ENCODE peak calls at places on chromosomes 12 and 14, in six cellular contexts. L, M, P, X, S and E are unnamed samples.
A peak's percentile ranks its signal among the peaks of the same experiment; 100 is the strongest.

GRCh38 chr12:13130981-13131380 is 27.5 kb upstream of the GSG1 start:
- DNase-seq in L (no peak), M (no peak), P (no peak), X (no peak), S (no peak), E (no peak)

GRCh38 chr12:91460457-91460856 is 277.8 kb upstream of the DCN start:
- DNase-seq in L (no peak), M (no peak), P (no peak), X (no peak), S (no peak), E (no peak)

GRCh38 chr12:49560695-49561094 is 7.2 kb downstream of the MCRS1 start:
- DNase-seq in L (no peak), M (no peak), P (no peak), X (no peak), S (no peak), E (no peak)

GRCh38 chr14:44732144-44732543 is 225.1 kb upstream of the FSCB start:
- DNase-seq in L (no peak), M (no peak), P (no peak), X (no peak), S (no peak), E (no peak)

GRCh38 chr12:78118036-78118435 is 287.3 kb downstream of the NAV3 start:
- DNase-seq in L (no peak), M (no peak), P (no peak), X (no peak), S (no peak), E (no peak)

GRCh38 chr12:82174936-82175335 is 183.3 kb downstream of the CCDC59 start:
- DNase-seq in L (no peak), M (no peak), P (no peak), X (peak; percentile 21), S (no peak), E (no peak)

GRCh38 chr12:106573239-106573638 is 9.6 kb upstream of the RFX4 start:
- DNase-seq in L (no peak), M (no peak), P (no peak), X (no peak), S (no peak), E (no peak)

GRCh38 chr14:80215756-80216581 is 4.7 kb upstream of the DIO2 start:
- DNase-seq in L (peak; percentile 60), M (no peak), P (no peak), X (no peak), S (peak; percentile 11), E (no peak)

GRCh38 chr12:6328945-6329692 is 12.8 kb downstream of the TNFRSF1A start:
- DNase-seq in L (no peak), M (no peak), P (no peak), X (no peak), S (no peak), E (no peak)

GRCh38 chr14:64915797-64916196 is 1.5 kb downstream of the CHURC1 start:
- DNase-seq in L (no peak), M (no peak), P (no peak), X (no peak), S (no peak), E (no peak)

GRCh38 chr14:66043921-66044320 is 442.2 kb upstream of the CCDC196 start:
- DNase-seq in L (no peak), M (no peak), P (peak; percentile 12), X (no peak), S (no peak), E (no peak)

GRCh38 chr12:113322353-113322752 is 12.6 kb downstream of the SLC8B1 start:
- DNase-seq in L (no peak), M (no peak), P (no peak), X (no peak), S (no peak), E (no peak)

GRCh38 chr12:69464433-69464832 is 5.8 kb upstream of the FRS2 start:
- DNase-seq in L (no peak), M (no peak), P (no peak), X (no peak), S (no peak), E (no peak)

GRCh38 chr12:6295187-6295811 is 15.2 kb upstream of the PLEKHG6 start:
- DNase-seq in L (no peak), M (peak; percentile 82), P (peak; percentile 90), X (peak; percentile 63), S (peak; percentile 83), E (peak; percentile 70)

GRCh38 chr14:100955201-100955600 is 51.7 kb upstream of the RTL1 start:
- DNase-seq in L (no peak), M (no peak), P (peak; percentile 50), X (no peak), S (no peak), E (no peak)

GRCh38 chr12:26845057-26845666 is 12.2 kb upstream of the ITPR2 start:
- DNase-seq in L (peak; percentile 60), M (peak; percentile 65), P (peak; percentile 65), X (peak; percentile 78), S (peak; percentile 61), E (peak; percentile 64)

DNA sequence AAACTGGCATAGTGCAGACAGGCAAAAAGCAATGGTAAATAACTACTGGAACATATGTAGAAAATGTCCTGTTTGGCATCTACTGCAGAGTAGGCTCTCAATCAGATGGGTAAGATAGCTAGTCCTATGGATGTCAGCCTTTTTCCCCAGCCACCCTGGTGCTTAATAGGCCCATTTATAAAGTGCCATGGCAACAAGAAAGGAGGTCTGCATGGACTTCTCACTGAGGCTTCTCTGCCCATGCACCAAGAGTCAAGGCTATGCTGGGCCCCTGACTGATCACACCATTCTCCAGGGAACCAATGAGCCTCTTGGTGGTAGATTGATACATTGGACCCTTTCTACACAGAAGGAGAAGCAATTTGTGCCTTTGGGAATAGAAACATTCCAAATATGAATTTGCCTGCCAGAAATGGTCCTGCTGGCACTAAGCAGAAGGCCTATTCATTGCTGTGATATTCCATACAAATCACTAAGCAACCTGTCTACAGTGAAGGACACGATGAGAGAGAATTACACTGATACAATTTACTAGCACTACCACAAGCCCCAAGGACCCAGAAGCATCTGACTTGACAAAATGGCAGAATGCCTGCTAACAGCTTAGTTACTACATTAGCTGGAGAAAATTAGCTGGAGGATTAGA is 43.8 kb downstream of the RESF1 start:
- DNase-seq in L (no peak), M (no peak), P (no peak), X (no peak), S (no peak), E (no peak)
- TF ChIP-seq CTCF in L (no peak), M (no peak), P (no peak), X (no peak), S (no peak), E (no peak)

DNA sequence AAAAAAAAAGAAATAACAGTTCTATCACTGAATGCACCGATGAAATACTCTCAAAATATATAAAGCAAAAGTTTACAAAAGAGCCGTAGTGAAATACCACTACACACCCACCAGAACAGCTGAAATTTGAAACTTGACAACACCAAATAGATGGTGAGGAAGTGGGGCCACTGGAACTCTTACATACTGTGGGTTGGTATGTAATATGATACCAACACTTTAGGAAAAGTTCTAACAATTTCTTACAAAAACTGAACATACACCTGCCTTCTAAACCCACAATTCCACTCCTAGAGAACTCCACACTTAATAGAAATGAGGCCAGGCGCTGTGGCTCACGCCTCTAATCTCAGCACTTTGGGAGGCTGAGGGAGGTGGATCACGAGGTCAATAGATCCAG is 14.1 kb downstream of the EIF5 start:
- DNase-seq in L (no peak), M (no peak), P (no peak), X (no peak), S (no peak), E (no peak)
- TF ChIP-seq POLR2A in L (no peak), M (no peak), P (no peak), X (no peak), S (no peak), E (no peak)

DNA sequence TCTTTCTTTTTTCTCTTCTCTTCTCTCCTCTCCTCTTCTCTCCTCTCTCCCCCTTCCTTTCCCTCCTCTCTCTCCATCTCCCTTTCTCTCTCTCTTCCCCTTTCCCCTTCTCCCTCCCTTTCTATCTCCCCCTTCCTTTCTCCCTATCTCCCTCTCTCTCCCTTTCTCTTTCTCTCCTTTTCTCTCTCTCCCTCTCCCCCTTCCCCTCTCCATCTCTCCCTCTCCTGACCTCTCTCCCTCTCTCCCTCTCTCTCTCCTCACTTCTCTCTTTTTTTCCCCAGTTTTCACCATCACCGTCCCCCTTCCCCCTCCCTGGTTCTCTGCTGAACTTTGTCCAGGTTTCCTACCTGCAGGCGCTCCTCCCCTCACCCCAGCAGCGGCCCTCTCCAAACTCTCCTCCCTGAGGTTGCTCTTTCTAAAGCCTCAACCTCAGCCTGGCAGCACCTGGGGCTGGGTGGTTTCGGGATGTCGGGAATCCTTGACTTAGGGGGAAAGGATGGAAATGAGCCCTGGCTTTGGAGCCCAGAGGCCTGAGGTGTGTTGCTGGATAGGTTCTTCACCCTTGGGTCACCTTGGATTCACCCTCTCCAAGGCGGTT is 14.7 kb upstream of the TBX3 start:
- DNase-seq in L (no peak), M (no peak), P (no peak), X (no peak), S (no peak), E (no peak)
- H3K4me3 ChIP-seq in L (no peak overlapping the region), M (no peak overlapping the region), P (no peak overlapping the region), X (no peak overlapping the region), S (peak overlapping the region; percentile 2), E (no peak overlapping the region)

DNA sequence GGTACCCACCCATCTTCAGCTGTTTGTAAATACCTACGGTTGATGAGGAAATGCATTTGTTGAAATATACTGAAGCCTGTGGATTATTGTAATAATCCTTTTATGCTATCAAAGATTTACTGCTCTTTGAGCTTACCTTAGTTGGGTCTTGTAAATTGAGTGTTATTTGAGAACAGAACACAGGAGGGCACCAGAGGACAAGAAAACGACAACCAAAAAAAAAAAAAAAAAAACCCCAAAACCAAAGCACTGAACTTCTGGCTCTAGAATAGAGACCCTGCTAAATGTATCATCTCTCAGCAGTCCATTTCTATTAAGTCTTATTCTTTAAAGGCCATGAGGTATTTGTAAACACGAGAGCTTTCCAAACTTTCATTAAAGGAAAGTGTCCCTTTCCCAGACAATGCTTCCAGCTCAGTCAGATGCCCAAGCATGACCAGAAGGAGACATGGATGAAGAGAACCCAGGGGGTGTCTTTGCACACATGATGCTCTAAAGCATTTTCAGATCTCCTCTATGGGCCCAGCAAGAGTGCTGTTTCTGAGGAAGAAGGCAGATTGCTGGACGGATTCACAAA is 763.9 kb downstream of the NRXN3 start:
- DNase-seq in L (no peak), M (no peak), P (peak; percentile 54), X (no peak), S (no peak), E (no peak)
- TF ChIP-seq CTCF in L (peak; percentile 25), M (peak; percentile 24), P (peak; percentile 42), X (peak; percentile 45), S (peak; percentile 34), E (no peak)

DNA sequence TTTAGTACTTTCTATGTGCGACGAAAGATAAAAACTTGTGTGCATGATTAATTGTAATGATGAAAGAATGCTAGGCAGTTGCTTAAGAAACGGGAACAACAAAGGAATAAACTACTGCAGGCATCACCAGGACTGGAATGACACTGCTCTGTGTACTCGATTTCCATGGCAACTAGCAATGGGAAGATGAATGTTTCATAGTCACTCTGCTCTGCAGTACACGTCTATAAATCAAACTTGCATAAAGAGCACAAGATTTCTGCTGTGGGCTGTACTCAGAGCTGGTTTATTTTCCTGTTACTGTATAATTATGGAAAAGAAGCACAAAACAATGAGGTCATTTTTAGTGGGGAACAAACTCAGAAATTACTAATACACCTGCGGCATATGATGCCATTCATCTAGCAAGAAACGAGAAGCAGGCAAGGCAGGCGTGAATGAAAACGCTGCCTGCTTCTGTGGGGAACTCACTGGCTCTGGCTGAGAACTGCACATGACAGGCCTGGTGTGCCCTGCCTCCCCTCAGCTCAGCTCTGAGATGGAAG is 41.8 kb downstream of the EFCAB11 start:
- DNase-seq in L (peak; percentile 15), M (no peak), P (peak; percentile 87), X (no peak), S (peak; percentile 10), E (no peak)
- TF ChIP-seq POLR2A in L (no peak), M (no peak), P (no peak), X (no peak), S (no peak), E (no peak)